ENCODE peak calls at places on chromosome 2, in eight cellular contexts. C is AG08395; D is transverse colon; X is left cardiac atrium; F is GM23338; L is CD4-positive, alpha-beta T cell; R is B cell; V is activated CD4-positive, alpha-beta T cell treated with anti-CD3 and anti-CD28 coated beads for 1 hour. B is an unnamed sample.

GRCh38 chr2:18752022-18752493 is 162.7 kb upstream of the NT5C1B start:
- DNase-seq in C (no peak), D (no peak), X (no peak), F (no peak), L (no peak), R (no peak), V (no peak), B (no peak)

GRCh38 chr2:16633632-16634430 is 31.8 kb downstream of the CYRIA start:
- DNase-seq in C (no peak), D (no peak), X (no peak), F (no peak), L (no peak), R (no peak), V (no peak), B (no peak)

GRCh38 chr2:187577310-187577709 is 23.1 kb upstream of the TFPI start:
- DNase-seq in C (no peak), D (no peak), X (no peak), F (peak; percentile 56), L (no peak), R (no peak), V (no peak), B (no peak)

GRCh38 chr2:10813085-10813748 is 632 bp upstream of the PDIA6 start:
- DNase-seq in C (no peak), D (no peak), X (no peak), F (no peak), L (no peak), R (no peak), V (no peak), B (no peak)

GRCh38 chr2:148253716-148254115 is 232.8 kb downstream of the MBD5 start:
- DNase-seq in C (no peak), D (no peak), X (no peak), F (peak; percentile 33), L (no peak), R (peak; percentile 39), V (no peak), B (no peak)

GRCh38 chr2:192148620-192149321 is 46.0 kb downstream of the TMEFF2 start:
- DNase-seq in C (peak; percentile 53), D (no peak), X (no peak), F (no peak), L (no peak), R (no peak), V (no peak), B (no peak)

GRCh38 chr2:185316383-185316782 is 422.2 kb upstream of the FSIP2 start:
- DNase-seq in C (no peak), D (no peak), X (no peak), F (no peak), L (no peak), R (no peak), V (no peak), B (no peak)

GRCh38 chr2:101818531-101819451 is 121.3 kb downstream of the MAP4K4 start:
- DNase-seq in C (no peak), D (no peak), X (no peak), F (peak; percentile 22), L (no peak), R (no peak), V (no peak), B (no peak)

GRCh38 chr2:141200191-141200590 is 930.6 kb downstream of the LRP1B start:
- DNase-seq in C (no peak), D (no peak), X (no peak), F (no peak), L (no peak), R (no peak), V (no peak), B (no peak)

B was measured in GM10248.